ENCODE peak calls at places on chromosomes 13 and 19, in four cellular contexts. I is K562, P is IMR-90, F is endothelial cell of umbilical vein. E is an unnamed sample. For H3K9me1, the result is how much of the 10 kb centered on the place peaks cover.

GRCh38 chr13:74765955-74766354 is 631.8 kb upstream of the KLF12 start:
- DNase-seq in I (peak), P (no peak), F (no peak), E (no peak)

GRCh38 chr13:86402500-86402899 is 603.3 kb upstream of the SLITRK6 start:
- DNase-seq in I (no peak), P (no peak), F (no peak), E (no peak)

GRCh38 chr13:38309397-38309796 is 40.3 kb upstream of the UFM1 start:
- DNase-seq in I (no peak), P (no peak), F (no peak), E (peak)

GRCh38 chr13:99757756-99758464 is 213.7 kb downstream of the ZIC5 start:
- DNase-seq in I (no peak), P (no peak), F (no peak), E (no peak)

GRCh38 chr13:88384542-88384941 is 713.4 kb downstream of the SLITRK5 start:
- DNase-seq in I (no peak), P (no peak), F (no peak), E (no peak)

GRCh38 chr13:112204881-112205327 is 138.0 kb downstream of the SOX1 start:
- DNase-seq in I (no peak), P (no peak), F (no peak), E (no peak)

GRCh38 chr19:4140237-4140711 is 13.2 kb upstream of the CREB3L3 start:
- DNase-seq in I (peak), P (peak), F (peak), E (no peak)

GRCh38 chr13:77033717-77034302 is 6.9 kb upstream of the FBXL3 start:
- DNase-seq in I (no peak), P (peak), F (no peak), E (no peak)

GRCh38 chr13:77861716-77862115 is 56.9 kb downstream of the EDNRB start:
- DNase-seq in I (no peak), P (no peak), F (no peak), E (no peak)

GRCh38 chr13:112897956-112898785 is 70.8 kb upstream of the MCF2L start:
- DNase-seq in I (no peak), P (no peak), F (no peak), E (no peak)

GRCh38 chr13:26500618-26501320 is 56.7 kb upstream of the WASF3 start:
- DNase-seq in I (no peak), P (no peak), F (peak), E (no peak)

GRCh38 chr13:95477187-95477586 is 75.3 kb upstream of the CLDN10 start:
- DNase-seq in I (peak), P (no peak), F (no peak), E (no peak)

GRCh38 chr19:50795665-50796073 is 5.5 kb downstream of the ACP4 start:
- DNase-seq in I (peak), P (no peak), F (no peak), E (no peak)

GRCh38 chr13:25771641-25772478 is 280.0 kb downstream of the SHISA2 start:
- DNase-seq in I (no peak), P (no peak), F (no peak), E (peak)

GRCh38 chr19:55080915-55081772 is 5.5 kb downstream of the EPS8L1 start:
- DNase-seq in I (peak), P (peak), F (peak), E (no peak)

GRCh38 chr13:82758056-82758455 is 1124.2 kb downstream of the SLITRK1 start:
- DNase-seq in I (peak), P (peak), F (no peak), E (no peak)

GRCh38 chr13:20664304-20664703 is 39.2 kb upstream of the IL17D start:
- DNase-seq in I (no peak), P (no peak), F (no peak), E (no peak)

GRCh38 chr13:76948139-76948538 is at the start of gene ACOD1:
- DNase-seq in I (no peak), P (no peak), F (no peak), E (no peak)

GRCh38 chr19:45211751-45212381 is 33.3 kb downstream of the BLOC1S3 start:
- DNase-seq in I (no peak), P (no peak), F (peak), E (no peak)

GRCh38 chr19:35000647-35001501 is 751 bp downstream of the GRAMD1A start:
- DNase-seq in I (peak), P (peak), F (peak), E (peak)

GRCh38 chr13:65787087-65787486 is 1443.0 kb downstream of the PCDH9 start:
- DNase-seq in I (no peak), P (peak), F (no peak), E (no peak)

GRCh38 chr13:42746846-42747245 is 34.5 kb upstream of the FAM216B start:
- DNase-seq in I (no peak), P (peak), F (no peak), E (no peak)

GRCh38 chr13:44840131-44840530 is 149.1 kb downstream of the NUFIP1 start:
- DNase-seq in I (no peak), P (no peak), F (peak), E (no peak)

GRCh38 chr13:49587311-49587847 is 2.0 kb upstream of the RCBTB1 start:
- DNase-seq in I (no peak), P (peak), F (no peak), E (no peak)

GRCh38 chr19:1942078-1942933 is 1.3 kb downstream of the CSNK1G2 start:
- DNase-seq in I (peak), P (peak), F (peak), E (peak)
- H3K9me1 ChIP-seq in I (under half), P (under half), F (under half), E (under half)

GRCh38 chr19:6233051-6233826 is 46.5 kb downstream of the MLLT1 start:
- DNase-seq in I (no peak), P (peak), F (peak), E (no peak)
- H3K9me1 ChIP-seq in I (under half), P (under half), F (under half), E (under half)

GRCh38 chr19:43502419-43502976 is 2.0 kb downstream of the PHLDB3 start:
- DNase-seq in I (no peak), P (no peak), F (no peak), E (no peak)
- H3K9me1 ChIP-seq in I (under half), P (under half), F (under half), E (under half)

GRCh38 chr13:28636677-28637317 is 22.1 kb upstream of the POMP start:
- DNase-seq in I (peak), P (peak), F (peak), E (no peak)

GRCh38 chr13:28638756-28639155 is 20.2 kb upstream of the POMP start:
- DNase-seq in I (no peak), P (no peak), F (no peak), E (no peak)

GRCh38 chr13:28636078-28636477 is 22.9 kb upstream of the POMP start:
- DNase-seq in I (no peak), P (peak), F (no peak), E (no peak)

GRCh38 chr13:28640861-28641599 is 17.9 kb upstream of the POMP start:
- DNase-seq in I (no peak), P (no peak), F (peak), E (no peak)

DNA sequence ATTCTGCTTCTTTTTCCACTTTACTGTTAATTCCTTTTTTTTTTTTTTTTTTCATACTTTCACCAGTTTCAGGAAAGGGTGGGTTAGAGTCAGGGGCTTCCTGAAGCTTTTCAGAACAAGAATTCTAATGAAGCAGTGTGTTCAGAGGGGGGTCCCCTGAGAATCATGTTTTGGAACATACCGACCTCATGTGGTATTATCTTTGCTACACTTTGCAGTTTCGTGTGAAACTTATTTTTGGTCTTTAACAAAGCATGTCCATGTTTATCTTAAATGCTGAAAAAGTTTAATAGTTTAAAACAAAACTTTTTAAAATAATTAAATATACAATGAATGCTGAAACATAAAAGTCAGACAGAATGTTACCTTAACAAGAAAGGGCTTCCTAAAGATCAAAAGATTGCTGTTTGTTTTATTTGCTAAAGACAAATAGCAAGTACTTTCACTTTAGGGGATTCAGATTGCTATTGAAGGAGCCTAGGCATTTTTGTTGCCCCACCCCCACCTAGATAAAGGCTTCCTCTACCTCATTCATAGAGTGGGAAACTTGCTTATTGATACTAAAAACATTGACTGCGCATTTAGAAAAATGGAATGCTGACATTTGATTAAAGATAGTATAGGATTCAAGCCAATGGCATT is 21.1 kb upstream of the POMP start:
- DNase-seq in I (peak), P (no peak), F (peak), E (no peak)
- H3K9me1 ChIP-seq in I (under half), P (under half), F (under half), E (under half)

GRCh38 chr19:47495478-47496372 is 11.7 kb upstream of the KPTN start:
- DNase-seq in I (no peak), P (no peak), F (no peak), E (no peak)
- H3K9me1 ChIP-seq in I (under half), P (under half), F (under half), E (under half)

GRCh38 chr13:63107163-63107935 is 1691.7 kb upstream of the PCDH20 start:
- DNase-seq in I (no peak), P (peak), F (no peak), E (no peak)
- H3K9me1 ChIP-seq in I (under half), P (under half), F (under half), E (under half)